ENCODE peak calls at places on chromosomes 4 and X, in five cellular contexts. R, B, Y, G and L are unnamed samples.

GRCh38 chr4:124188601-124189000 is 523.9 kb downstream of the ANKRD50 start:
- DNase-seq in R (no peak), B (no peak), Y (no peak), G (no peak), L (no peak)

GRCh38 chrX:56797966-56798711 is 69.1 kb downstream of the NBDY start:
- DNase-seq in R (no peak), B (no peak), Y (no peak), G (peak; percentile 8), L (no peak)

GRCh38 chr4:143771269-143771668 is 70.8 kb upstream of the FREM3 start:
- DNase-seq in R (no peak), B (no peak), Y (no peak), G (no peak), L (no peak)

GRCh38 chrX:46547857-46548256 is 2.6 kb upstream of the ZNF674 start:
- DNase-seq in R (no peak), B (no peak), Y (no peak), G (no peak), L (peak; percentile 27)

GRCh38 chr4:8025668-8026067 is 86.0 kb upstream of the AFAP1 start:
- DNase-seq in R (no peak), B (no peak), Y (no peak), G (no peak), L (no peak)

GRCh38 chr4:153257966-153258365 is 53.7 kb downstream of the TRIM2 start:
- DNase-seq in R (peak; percentile 49), B (no peak), Y (no peak), G (no peak), L (no peak)

GRCh38 chr4:109302366-109303140 is at the start of gene COL25A1:
- DNase-seq in R (peak; percentile 94), B (no peak), Y (no peak), G (peak; percentile 90), L (no peak)

GRCh38 chrX:44344194-44344593 is 722 bp upstream of the EFHC2 start:
- DNase-seq in R (peak; percentile 16), B (no peak), Y (peak; percentile 76), G (no peak), L (no peak)

GRCh38 chr4:153950100-153950979 is 161.5 kb upstream of the SFRP2 start:
- DNase-seq in R (no peak), B (no peak), Y (peak; percentile 38), G (no peak), L (peak; percentile 21)

GRCh38 chr4:186765138-186765537 is 41.5 kb upstream of the FAT1 start:
- DNase-seq in R (peak; percentile 28), B (no peak), Y (peak; percentile 77), G (peak; percentile 48), L (peak; percentile 73)

GRCh38 chrX:17826609-17827496 is 34.2 kb downstream of the RAI2 start:
- DNase-seq in R (no peak), B (no peak), Y (no peak), G (no peak), L (no peak)

GRCh38 chr4:136855886-136856285 is 676.4 kb downstream of the PCDH18 start:
- DNase-seq in R (no peak), B (no peak), Y (no peak), G (no peak), L (no peak)

GRCh38 chr4:68259191-68259590 is 13.7 kb upstream of the TMPRSS11B start:
- DNase-seq in R (no peak), B (no peak), Y (no peak), G (no peak), L (no peak)

GRCh38 chrX:76148753-76149152 is 24.1 kb upstream of the PBDC1 start:
- DNase-seq in R (peak; percentile 15), B (peak; percentile 45), Y (peak; percentile 25), G (peak; percentile 37), L (peak; percentile 17)

GRCh38 chr4:78297075-78297815 is 240.1 kb downstream of the FRAS1 start:
- DNase-seq in R (no peak), B (peak; percentile 27), Y (no peak), G (no peak), L (no peak)

GRCh38 chrX:87160435-87161010 is 357.1 kb upstream of the KLHL4 start:
- DNase-seq in R (no peak), B (no peak), Y (no peak), G (peak; percentile 38), L (no peak)

GRCh38 chr4:152244659-152245058 is 291.2 kb downstream of the FBXW7 start:
- DNase-seq in R (no peak), B (no peak), Y (no peak), G (no peak), L (no peak)

GRCh38 chrX:130874751-130875150 is 28.3 kb downstream of the ENOX2 start:
- DNase-seq in R (no peak), B (no peak), Y (no peak), G (no peak), L (no peak)

GRCh38 chr4:38691251-38692008 is 27.4 kb downstream of the KLF3 start:
- DNase-seq in R (no peak), B (no peak), Y (no peak), G (no peak), L (no peak)

GRCh38 chrX:2629316-2630168 is 61.6 kb upstream of the CD99 start:
- DNase-seq in R (no peak), B (no peak), Y (peak; percentile 51), G (no peak), L (peak; percentile 28)

GRCh38 chrX:68432648-68433047 is 647 bp downstream of the OPHN1 start:
- DNase-seq in R (no peak), B (no peak), Y (peak; percentile 73), G (no peak), L (no peak)

GRCh38 chr4:95980877-95981360 is 141.0 kb downstream of the PDHA2 start:
- DNase-seq in R (no peak), B (no peak), Y (no peak), G (no peak), L (no peak)

GRCh38 chr4:100081511-100081910 is 108.8 kb downstream of the DDIT4L start:
- DNase-seq in R (no peak), B (no peak), Y (no peak), G (no peak), L (no peak)

GRCh38 chr4:108398326-108398725 is 222.1 kb upstream of the RPL34 start:
- DNase-seq in R (no peak), B (no peak), Y (no peak), G (no peak), L (no peak)

GRCh38 chrX:69361286-69361926 is 142.7 kb upstream of the NALF2 start:
- DNase-seq in R (no peak), B (no peak), Y (no peak), G (no peak), L (no peak)

GRCh38 chr4:678331-678734 is 4.0 kb downstream of the MYL5 start:
- DNase-seq in R (no peak), B (no peak), Y (no peak), G (no peak), L (no peak)

DNA sequence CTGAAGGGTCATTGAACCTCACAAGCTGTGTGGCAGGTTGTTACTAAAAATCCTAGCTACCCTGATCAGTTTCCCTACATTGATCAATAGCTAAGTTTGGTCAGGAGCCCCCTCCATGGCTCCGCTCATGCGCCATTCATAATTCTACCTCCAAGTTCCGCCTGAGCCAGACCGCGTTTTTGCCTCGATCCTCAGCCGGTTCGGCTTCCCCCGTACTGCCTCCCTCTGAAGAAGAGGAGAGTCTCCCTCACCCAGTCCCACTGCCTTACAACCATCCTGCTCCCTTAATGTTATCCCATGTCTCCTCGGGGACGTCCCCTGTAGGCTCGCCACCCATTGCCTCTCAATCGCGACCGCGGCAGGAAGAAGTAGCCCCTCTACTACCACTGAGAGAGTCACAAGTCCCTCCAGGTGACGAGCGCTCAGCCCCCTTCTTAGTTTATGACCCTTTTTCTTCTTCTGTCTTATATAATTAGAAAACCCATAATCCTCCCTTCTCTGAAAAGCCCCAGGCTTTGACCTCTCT is 158.2 kb downstream of the DEFB131A start:
- DNase-seq in R (no peak), B (no peak), Y (no peak), G (no peak), L (no peak)
- TF ChIP-seq SP1 in R (no peak), B (no peak), Y (no peak), G (no peak), L (no peak)

DNA sequence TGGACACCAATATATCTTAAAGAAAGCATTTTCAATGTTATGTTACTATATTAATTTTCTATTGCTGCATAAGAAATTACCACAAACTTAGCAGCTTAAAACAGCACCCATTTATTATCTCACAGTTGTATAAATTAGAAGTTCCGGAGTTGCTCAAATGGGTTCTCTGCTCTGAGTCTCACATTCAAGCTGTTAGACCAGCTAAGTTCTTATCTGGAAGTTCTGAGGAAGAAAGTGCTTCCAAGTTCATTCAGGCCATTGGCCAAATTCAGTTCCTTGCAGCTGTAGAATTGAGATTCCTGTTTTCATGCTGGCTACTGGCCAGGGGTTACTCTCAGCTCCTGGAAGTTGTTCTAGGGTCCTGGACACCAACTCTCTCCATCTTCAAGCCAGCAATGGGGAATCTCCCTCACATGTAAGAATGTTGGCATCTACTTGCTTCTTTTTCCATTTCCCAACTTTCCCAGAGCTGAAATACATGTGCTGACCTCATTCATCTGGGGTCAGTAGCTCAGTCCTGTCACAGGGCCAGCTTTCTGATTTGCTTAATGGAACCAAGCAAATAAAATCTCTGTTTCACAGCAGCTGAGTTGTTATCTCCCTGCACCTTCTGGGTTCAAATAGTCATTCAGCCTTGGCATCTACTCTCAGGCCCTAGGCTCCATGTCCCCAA is 99.6 kb upstream of the INTU start:
- DNase-seq in R (no peak), B (no peak), Y (peak; percentile 58), G (no peak), L (no peak)
- TF ChIP-seq USF2 in R (no peak), B (no peak), Y (no peak), G (no peak), L (no peak)

GRCh38 chrX:64976673-64977040 is 407 bp upstream of the ZC4H2 start:
- DNase-seq in R (no peak), B (no peak), Y (no peak), G (no peak), L (no peak)

GRCh38 chrX:64975491-64975890 is 759 bp downstream of the ZC4H2 start:
- DNase-seq in R (peak; percentile 38), B (no peak), Y (no peak), G (peak; percentile 57), L (peak; percentile 2)

GRCh38 chrX:64977051-64977450 is 801 bp upstream of the ZC4H2 start:
- DNase-seq in R (no peak), B (no peak), Y (no peak), G (no peak), L (no peak)

GRCh38 chrX:64977830-64978229 is 1.6 kb upstream of the ZC4H2 start:
- DNase-seq in R (no peak), B (no peak), Y (no peak), G (no peak), L (peak; percentile 0)

DNA sequence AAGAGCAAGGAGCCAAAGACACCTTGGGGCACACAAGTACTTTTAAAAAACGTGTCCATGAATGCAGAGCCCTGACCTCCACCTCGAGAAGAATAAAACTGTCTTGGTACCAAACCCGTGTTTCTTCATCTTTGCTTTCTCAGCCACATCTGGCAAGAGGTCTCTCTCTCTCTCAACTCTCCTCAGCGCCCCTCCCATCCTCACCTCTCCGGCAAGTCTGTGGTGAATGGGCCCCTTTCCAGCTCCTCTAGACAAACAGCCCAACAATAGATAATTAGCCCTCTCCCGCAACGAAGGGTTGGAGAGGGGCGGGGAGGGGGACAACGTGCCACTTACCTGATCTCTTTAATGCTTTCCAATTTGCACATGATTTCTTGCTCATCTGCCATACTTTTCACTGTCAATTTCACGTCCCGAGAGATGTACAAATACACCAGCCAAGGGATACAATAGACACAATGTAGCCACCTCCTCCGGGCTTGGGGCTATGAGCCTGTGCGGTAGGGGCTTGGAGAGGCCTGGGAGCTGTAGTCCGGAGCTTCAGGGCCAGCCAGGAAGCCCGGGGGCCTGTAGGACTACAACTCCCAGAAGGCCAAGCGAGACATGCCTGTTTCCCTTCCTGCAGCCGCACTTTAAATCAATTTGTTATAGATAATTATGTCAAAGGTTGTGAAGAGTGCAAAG is at the start of gene ZC4H2:
- DNase-seq in R (peak; percentile 71), B (peak; percentile 7), Y (peak; percentile 11), G (peak; percentile 56), L (peak; percentile 73)
- TF ChIP-seq SP1 in R (no peak), B (no peak), Y (no peak), G (no peak), L (no peak)

GRCh38 chrX:84710611-84711010 is 208.4 kb upstream of the HDX start:
- DNase-seq in R (no peak), B (no peak), Y (no peak), G (no peak), L (no peak)
- TF ChIP-seq USF2 in R (no peak), B (no peak), Y (no peak), G (no peak), L (no peak)